ENCODE peak calls at places on chromosomes 11 and 22, in six cellular contexts. V is LHCN-M2, T is AG08396, S is fibroblast of villous mesenchyme, U is endodermal cell, A is ELF-1. F is an unnamed sample.

GRCh38 chr11:3644817-3645235 is at the start of gene ART1:
- DNase-seq in A (no peak), T (no peak), U (no peak), S (no peak), V (peak), F (no peak)

GRCh38 chr22:35411112-35411511 is 11.2 kb downstream of the MCM5 start:
- DNase-seq in A (no peak), S (no peak), V (no peak), U (no peak), T (no peak), F (no peak)

GRCh38 chr11:115706735-115707134 is 202.5 kb upstream of the CADM1 start:
- DNase-seq in S (no peak), U (peak), T (no peak), A (no peak), V (no peak), F (no peak)

GRCh38 chr11:125170406-125171031 is 6.0 kb downstream of the PKNOX2 start:
- DNase-seq in S (peak), V (peak), A (peak), U (peak), T (no peak), F (no peak)

GRCh38 chr22:49039625-49040024 is 788.0 kb downstream of the BRD1 start:
- DNase-seq in T (no peak), U (no peak), A (no peak), S (no peak), V (no peak), F (no peak)

GRCh38 chr22:20792966-20793332 is 19.0 kb downstream of the SERPIND1 start:
- DNase-seq in T (no peak), U (no peak), A (no peak), V (no peak), S (peak), F (no peak)

GRCh38 chr11:74935285-74935684 is 13.6 kb downstream of the XRRA1 start:
- DNase-seq in U (no peak), A (no peak), V (no peak), T (no peak), S (no peak), F (no peak)

GRCh38 chr22:46105494-46106278 is 44.6 kb upstream of the PPARA start:
- DNase-seq in T (peak), U (no peak), V (peak), S (peak), A (no peak), F (no peak)

GRCh38 chr22:31491218-31491962 is 1.7 kb upstream of the EIF4ENIF1 start:
- DNase-seq in A (peak), V (no peak), T (no peak), S (no peak), U (peak), F (no peak)

GRCh38 chr11:7170431-7170830 is 81.3 kb upstream of the SYT9 start:
- DNase-seq in U (no peak), S (peak), V (no peak), T (no peak), A (no peak), F (no peak)

GRCh38 chr11:75265851-75266531 is 25.4 kb downstream of the TPBGL start:
- DNase-seq in A (no peak), S (peak), T (no peak), U (peak), V (no peak), F (peak)

GRCh38 chr11:60756307-60757032 is at the start of gene MS4A15:
- DNase-seq in A (peak), T (no peak), U (peak), S (peak), V (peak), F (no peak)

GRCh38 chr11:4496555-4497248 is 14.3 kb downstream of the OR52K1 start:
- DNase-seq in S (no peak), A (no peak), U (no peak), T (no peak), V (no peak), F (no peak)

GRCh38 chr22:29926057-29926456 is 43.1 kb downstream of the MTMR3 start:
- DNase-seq in T (no peak), U (no peak), V (no peak), A (no peak), S (no peak), F (no peak)

GRCh38 chr11:61960532-61960931 is 6.9 kb downstream of the FTH1 start:
- DNase-seq in T (no peak), S (no peak), V (no peak), U (peak), A (no peak), F (peak)

GRCh38 chr11:64276653-64277431 is 7.6 kb downstream of the BAD start:
- DNase-seq in U (no peak), S (no peak), V (no peak), T (no peak), A (no peak), F (no peak)

GRCh38 chr11:45025716-45026492 is 75.2 kb upstream of the TP53I11 start:
- DNase-seq in A (no peak), S (no peak), U (peak), T (no peak), V (no peak), F (peak)

GRCh38 chr11:46072172-46072964 is 48.9 kb downstream of the PHF21A start:
- DNase-seq in S (peak), T (no peak), A (no peak), V (peak), U (no peak), F (no peak)

GRCh38 chr11:57798905-57799559 is 37.4 kb downstream of the CTNND1 start:
- DNase-seq in T (peak), A (peak), U (no peak), V (peak), S (peak), F (peak)

GRCh38 chr11:69860796-69861445 is 41.7 kb upstream of the FGF3 start:
- DNase-seq in U (peak), V (no peak), T (no peak), S (no peak), A (no peak), F (no peak)

GRCh38 chr11:8787372-8787771 is 104.8 kb downstream of the RPL27A start:
- DNase-seq in S (peak), U (peak), T (no peak), V (no peak), A (no peak), F (no peak)

GRCh38 chr22:41561335-41561734 is 525 bp downstream of the CSDC2 start:
- DNase-seq in U (peak), V (peak), A (peak), S (no peak), T (no peak), F (no peak)

GRCh38 chr11:129374993-129375721 is 491 bp upstream of the BARX2 start:
- DNase-seq in S (peak), U (peak), V (no peak), A (peak), T (peak), F (no peak)

GRCh38 chr11:10528121-10528520 is 12.9 kb downstream of the RNF141 start:
- DNase-seq in A (no peak), V (no peak), S (peak), T (no peak), U (no peak), F (no peak)

GRCh38 chr11:87212891-87213290 is 175.2 kb downstream of the TMEM135 start:
- DNase-seq in A (no peak), U (no peak), S (peak), T (no peak), V (no peak), F (no peak)

GRCh38 chr11:35404397-35404775 is 15.0 kb downstream of the SLC1A2 start:
- DNase-seq in V (peak), A (peak), T (peak), S (peak), U (peak), F (no peak)

GRCh38 chr11:134004406-134005197 is 47.8 kb upstream of the IGSF9B start:
- DNase-seq in U (no peak), V (no peak), T (no peak), S (no peak), A (no peak), F (no peak)

GRCh38 chr11:3939211-3939610 is 83.7 kb downstream of the STIM1 start:
- DNase-seq in V (peak), A (no peak), S (peak), U (no peak), T (peak), F (no peak)

GRCh38 chr22:30294066-30294465 is 4.8 kb upstream of the CASTOR1 start:
- DNase-seq in U (no peak), A (no peak), T (no peak), V (no peak), S (no peak), F (no peak)